ENCODE peak calls at places on chromosomes 13 and 19, in ten cellular contexts. Y, A, Z, L, Q, R, M, T, E and B are unnamed samples.

GRCh38 chr13:94956407-94957110 is 244.2 kb upstream of the SOX21 start:
- DNase-seq in Q (no peak), Z (no peak), A (no peak), L (no peak), E (no peak), T (no peak), M (no peak), Y (no peak), R (no peak), B (no peak)

GRCh38 chr13:84446972-84447700 is 564.9 kb upstream of the SLITRK1 start:
- DNase-seq in A (no peak), Y (peak), Q (no peak), E (no peak), R (peak), T (no peak), M (no peak), L (no peak), Z (no peak), B (peak)

GRCh38 chr19:47765522-47766358 is 12.8 kb upstream of the SELENOW start:
- DNase-seq in M (no peak), T (no peak), A (peak), Q (peak), R (peak), Z (peak), Y (peak), L (no peak), E (peak), B (no peak)

GRCh38 chr13:44311011-44311481 is 62.6 kb upstream of the SERP2 start:
- DNase-seq in A (no peak), Z (no peak), Q (no peak), M (no peak), Y (peak), L (no peak), R (peak), T (no peak), E (peak), B (no peak)

GRCh38 chr13:21256351-21256761 is 79.9 kb downstream of the MRPL57 start:
- DNase-seq in Y (no peak), E (no peak), R (no peak), Z (no peak), Q (no peak), T (no peak), M (no peak), L (no peak), A (no peak), B (no peak)

GRCh38 chr13:111920932-111921705 is 145.8 kb upstream of the SOX1 start:
- DNase-seq in L (no peak), Q (peak), M (no peak), E (no peak), R (no peak), T (no peak), Y (no peak), Z (no peak), A (no peak), B (no peak)

GRCh38 chr19:2167896-2168618 is 4.3 kb downstream of the DOT1L start:
- DNase-seq in Y (peak), A (peak), M (no peak), Z (no peak), E (peak), Q (peak), T (no peak), R (peak), L (no peak), B (no peak)

GRCh38 chr19:49895566-49896297 is 955 bp downstream of the IL4I1 start:
- DNase-seq in R (no peak), Q (no peak), E (no peak), Z (no peak), A (no peak), Y (no peak), T (no peak), L (no peak), M (no peak), B (no peak)

GRCh38 chr13:100357764-100358163 is 230.8 kb downstream of the GGACT start:
- DNase-seq in E (no peak), L (no peak), Y (no peak), R (no peak), M (no peak), Z (no peak), T (no peak), A (no peak), Q (no peak), B (no peak)

GRCh38 chr13:112709825-112710783 is 20.3 kb downstream of the ATP11A start:
- DNase-seq in M (no peak), Y (no peak), T (no peak), A (no peak), Q (peak), R (no peak), E (no peak), L (no peak), Z (no peak), B (no peak)

GRCh38 chr13:44350775-44351504 is 22.7 kb upstream of the SERP2 start:
- DNase-seq in M (no peak), Y (no peak), Z (no peak), E (no peak), L (peak), Q (no peak), R (no peak), A (no peak), T (no peak), B (no peak)

GRCh38 chr13:76503756-76504155 is 382.4 kb downstream of the KCTD12 start:
- DNase-seq in T (no peak), Z (no peak), Q (no peak), L (no peak), M (no peak), E (no peak), Y (no peak), R (no peak), A (no peak), B (no peak)

GRCh38 chr13:94195715-94196114 is 283.8 kb downstream of the DCT start:
- DNase-seq in Q (no peak), E (no peak), A (peak), Z (no peak), Y (peak), L (peak), R (peak), T (peak), M (no peak), B (peak)

GRCh38 chr13:30340367-30341184 is 33.2 kb upstream of the KATNAL1 start:
- DNase-seq in Z (no peak), Y (peak), R (peak), M (no peak), E (peak), A (peak), T (no peak), L (peak), Q (no peak), B (peak)

GRCh38 chr19:41922220-41922576 is 6.1 kb downstream of the ERFL start:
- DNase-seq in A (no peak), T (no peak), Z (no peak), E (no peak), L (no peak), R (no peak), Q (no peak), Y (no peak), M (no peak), B (no peak)

GRCh38 chr13:20672772-20673171 is 30.7 kb upstream of the IL17D start:
- DNase-seq in Y (peak), R (peak), T (no peak), Z (no peak), M (no peak), Q (no peak), A (no peak), L (no peak), E (no peak), B (no peak)

GRCh38 chr13:48126944-48127814 is 32.3 kb upstream of the MED4 start:
- DNase-seq in Q (no peak), Y (peak), R (peak), A (peak), E (peak), L (peak), T (peak), M (no peak), Z (peak), B (peak)

GRCh38 chr19:50332014-50332263 is 2.8 kb upstream of the KCNC3 start:
- DNase-seq in R (no peak), A (no peak), M (no peak), E (no peak), Z (no peak), Y (no peak), Q (no peak), T (no peak), L (no peak), B (no peak)

GRCh38 chr13:32021785-32022184 is 9.8 kb upstream of the FRY start:
- DNase-seq in A (no peak), Z (no peak), T (no peak), R (no peak), L (no peak), M (no peak), Y (no peak), Q (no peak), E (no peak), B (no peak)

GRCh38 chr19:11887247-11887617 is 350 bp upstream of the ZNF69 start:
- DNase-seq in R (no peak), A (peak), L (no peak), Z (no peak), E (no peak), M (no peak), Y (peak), Q (peak), T (no peak), B (no peak)

GRCh38 chr19:41978470-41978869 is 15.6 kb downstream of the ATP1A3 start:
- DNase-seq in Y (no peak), E (no peak), R (no peak), A (no peak), Q (no peak), T (no peak), Z (no peak), L (no peak), M (no peak), B (no peak)

GRCh38 chr13:56378566-56378965 is 762.2 kb upstream of the PRR20A start:
- DNase-seq in T (no peak), E (no peak), R (no peak), Q (no peak), Z (no peak), M (no peak), A (no peak), Y (no peak), L (peak), B (no peak)

GRCh38 chr13:89027694-89028306 is 1356.6 kb downstream of the SLITRK5 start:
- DNase-seq in Q (no peak), Y (no peak), L (no peak), A (no peak), M (no peak), R (no peak), T (no peak), E (no peak), Z (no peak), B (no peak)

GRCh38 chr13:74210693-74211393 is 76.6 kb upstream of the KLF12 start:
- DNase-seq in L (peak), A (peak), T (peak), Z (no peak), R (peak), Q (no peak), E (no peak), Y (peak), M (no peak), B (peak)

GRCh38 chr19:38304866-38305429 is 897 bp downstream of the C19orf33 start:
- DNase-seq in T (no peak), L (peak), A (no peak), M (no peak), Z (peak), Q (peak), R (no peak), Y (no peak), E (no peak), B (no peak)